ENCODE peak calls at places on chromosomes 1 and 21, in eight cellular contexts. Y is lung, J is heart right ventricle, E is right cardiac atrium, H is colonic mucosa, N is H9, V is upper lobe of right lung, K is GM23248. L is an unnamed sample.

GRCh38 chr1:218633238-218633948 is 288.3 kb downstream of the TGFB2 start:
- DNase-seq in Y (no peak), J (no peak), E (no peak), H (peak; percentile 17), N (peak; percentile 34), V (no peak), K (no peak), L (peak; percentile 70)

GRCh38 chr1:205585835-205586785 is 45.7 kb downstream of the ELK4 start:
- DNase-seq in Y (no peak), J (no peak), E (no peak), H (no peak), N (peak; percentile 31), V (peak; percentile 54), K (no peak), L (no peak)

GRCh38 chr1:234726359-234726836 is 116.4 kb upstream of the IRF2BP2 start:
- DNase-seq in Y (no peak), J (no peak), E (no peak), H (no peak), N (peak; percentile 45), V (no peak), K (no peak), L (peak; percentile 64)

GRCh38 chr1:101733340-101733739 is 263.4 kb downstream of the OLFM3 start:
- DNase-seq in Y (no peak), J (no peak), E (no peak), H (peak; percentile 37), N (no peak), V (no peak), K (no peak), L (no peak)

GRCh38 chr1:17529381-17529780 is 10.1 kb upstream of the ARHGEF10L start:
- DNase-seq in Y (no peak), J (no peak), E (no peak), H (no peak), N (no peak), V (no peak), K (no peak), L (no peak)

GRCh38 chr1:33237579-33237978 is 18.7 kb upstream of the ZNF362 start:
- DNase-seq in Y (no peak), J (no peak), E (no peak), H (no peak), N (no peak), V (no peak), K (no peak), L (no peak)

GRCh38 chr1:13754510-13755103 is 54.6 kb downstream of the PRDM2 start:
- DNase-seq in Y (no peak), J (peak; percentile 14), E (no peak), H (no peak), N (no peak), V (no peak), K (peak; percentile 81), L (no peak)

GRCh38 chr1:74731399-74732052 is 1.3 kb downstream of the CRYZ start:
- DNase-seq in Y (no peak), J (no peak), E (no peak), H (no peak), N (no peak), V (no peak), K (peak; percentile 55), L (no peak)

GRCh38 chr1:196977278-196977677 is at the start of gene CFHR5:
- DNase-seq in Y (no peak), J (no peak), E (no peak), H (no peak), N (no peak), V (no peak), K (no peak), L (no peak)

GRCh38 chr1:56137829-56138505 is 441.4 kb downstream of the PLPP3 start:
- DNase-seq in Y (no peak), J (no peak), E (no peak), H (no peak), N (no peak), V (no peak), K (peak; percentile 49), L (no peak)

GRCh38 chr1:183699643-183700160 is 46.6 kb upstream of the APOBEC4 start:
- DNase-seq in Y (no peak), J (no peak), E (no peak), H (no peak), N (no peak), V (no peak), K (no peak), L (no peak)

GRCh38 chr1:1847061-1847460 is 43.8 kb downstream of the GNB1 start:
- DNase-seq in Y (no peak), J (no peak), E (no peak), H (peak; percentile 44), N (no peak), V (no peak), K (no peak), L (no peak)

GRCh38 chr1:39540504-39541031 is 36.0 kb downstream of the PABPC4 start:
- DNase-seq in Y (peak; percentile 48), J (peak; percentile 67), E (peak; percentile 89), H (no peak), N (no peak), V (peak; percentile 88), K (peak; percentile 29), L (no peak)

GRCh38 chr1:19402031-19402430 is 83.3 kb downstream of the CAPZB start:
- DNase-seq in Y (no peak), J (no peak), E (no peak), H (no peak), N (no peak), V (no peak), K (no peak), L (no peak)

GRCh38 chr1:224499204-224499603 is 64.6 kb upstream of the WDR26 start:
- DNase-seq in Y (no peak), J (no peak), E (no peak), H (no peak), N (no peak), V (no peak), K (peak; percentile 44), L (no peak)

GRCh38 chr1:166693673-166694297 is 145.5 kb upstream of the POGK start:
- DNase-seq in Y (no peak), J (no peak), E (no peak), H (no peak), N (no peak), V (no peak), K (no peak), L (no peak)

GRCh38 chr1:17167783-17168479 is 37.0 kb upstream of the PADI1 start:
- DNase-seq in Y (no peak), J (no peak), E (no peak), H (no peak), N (no peak), V (no peak), K (peak; percentile 94), L (no peak)

GRCh38 chr1:34781844-34782391 is 904 bp downstream of the GJB3 start:
- DNase-seq in Y (no peak), J (no peak), E (no peak), H (peak; percentile 83), N (no peak), V (peak; percentile 52), K (no peak), L (peak; percentile 66)

GRCh38 chr1:18907021-18907913 is 4.9 kb upstream of the ALDH4A1 start:
- DNase-seq in Y (peak; percentile 44), J (peak; percentile 68), E (peak; percentile 82), H (peak; percentile 67), N (peak; percentile 76), V (peak; percentile 77), K (peak; percentile 71), L (peak; percentile 86)

GRCh38 chr1:12469493-12469892 is 148.5 kb downstream of the DHRS3 start:
- DNase-seq in Y (no peak), J (no peak), E (no peak), H (no peak), N (no peak), V (no peak), K (no peak), L (no peak)

GRCh38 chr1:203769505-203770343 is 4.7 kb downstream of the LAX1 start:
- DNase-seq in Y (peak; percentile 75), J (peak; percentile 79), E (peak; percentile 82), H (peak; percentile 86), N (no peak), V (peak; percentile 84), K (peak; percentile 94), L (no peak)

GRCh38 chr1:114455102-114455785 is 55.8 kb downstream of the TRIM33 start:
- DNase-seq in Y (no peak), J (no peak), E (no peak), H (no peak), N (no peak), V (no peak), K (no peak), L (no peak)

DNA sequence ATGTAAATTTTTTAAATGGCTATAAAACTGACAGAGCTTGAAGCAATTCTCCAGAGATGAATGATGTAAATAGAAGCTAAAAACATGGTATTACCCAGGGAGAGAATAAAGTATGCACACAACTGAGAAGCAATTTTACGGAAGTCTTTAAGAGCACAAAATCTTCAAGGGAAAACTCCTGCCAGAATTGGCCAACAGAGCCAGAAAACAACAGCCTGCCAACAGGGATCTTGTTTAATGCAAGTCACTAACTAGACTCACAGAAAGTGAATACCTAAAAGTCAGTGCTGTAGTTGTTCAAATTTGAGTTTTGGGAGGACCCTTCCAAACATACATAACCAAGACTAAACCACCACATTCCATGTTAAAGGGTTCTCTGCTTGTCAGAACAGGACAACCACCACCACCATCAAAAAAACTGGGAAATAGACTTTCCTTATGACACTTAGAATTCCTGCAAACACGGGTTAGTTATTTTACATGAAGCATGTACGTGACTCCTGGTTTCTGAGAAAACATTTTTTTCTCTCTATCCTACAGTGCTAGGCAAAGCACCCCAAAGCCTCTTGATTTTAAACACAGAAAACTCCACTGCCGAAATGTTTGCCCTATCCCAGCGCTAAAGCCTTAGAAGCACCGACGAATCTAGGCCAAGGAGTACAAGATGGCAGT is 1.6 kb downstream of the EPS15 start:
- DNase-seq in Y (no peak), J (no peak), E (no peak), H (peak; percentile 26), N (no peak), V (no peak), K (peak; percentile 60), L (no peak)
- H3K4me1 ChIP-seq in Y (peaks cover 9% of the 10 kb centered on the region), J (peaks cover 45% of the 10 kb centered on the region), E (no peaks in the 10 kb centered on the region), H (peaks cover 20% of the 10 kb centered on the region), N (no peaks in the 10 kb centered on the region), V (peaks cover 44% of the 10 kb centered on the region), K (peaks cover 55% of the 10 kb centered on the region), L (no peaks in the 10 kb centered on the region)

GRCh38 chr21:37829447-37829846 is 86.8 kb downstream of the KCNJ6 start:
- DNase-seq in Y (no peak), J (no peak), E (no peak), H (peak; percentile 76), N (no peak), V (no peak), K (peak; percentile 85), L (no peak)
- H3K27ac ChIP-seq in Y (no peak overlapping the region), J (no peak overlapping the region), E (no peak overlapping the region), H (peak overlapping the region; percentile 67), N (no peak overlapping the region), V (no peak overlapping the region), K (no peak overlapping the region), L (no peak overlapping the region)

GRCh38 chr1:66374148-66374547 is 159.8 kb upstream of the SGIP1 start:
- DNase-seq in Y (no peak), J (no peak), E (no peak), H (no peak), N (no peak), V (no peak), K (no peak), L (no peak)
- H3K4me1 ChIP-seq in Y (peaks cover 30% of the 10 kb centered on the region), J (peaks cover 4% of the 10 kb centered on the region), E (peaks cover 13% of the 10 kb centered on the region), H (no peaks in the 10 kb centered on the region), N (no peaks in the 10 kb centered on the region), V (peaks cover 31% of the 10 kb centered on the region), K (peaks cover 53% of the 10 kb centered on the region), L (no peaks in the 10 kb centered on the region)

DNA sequence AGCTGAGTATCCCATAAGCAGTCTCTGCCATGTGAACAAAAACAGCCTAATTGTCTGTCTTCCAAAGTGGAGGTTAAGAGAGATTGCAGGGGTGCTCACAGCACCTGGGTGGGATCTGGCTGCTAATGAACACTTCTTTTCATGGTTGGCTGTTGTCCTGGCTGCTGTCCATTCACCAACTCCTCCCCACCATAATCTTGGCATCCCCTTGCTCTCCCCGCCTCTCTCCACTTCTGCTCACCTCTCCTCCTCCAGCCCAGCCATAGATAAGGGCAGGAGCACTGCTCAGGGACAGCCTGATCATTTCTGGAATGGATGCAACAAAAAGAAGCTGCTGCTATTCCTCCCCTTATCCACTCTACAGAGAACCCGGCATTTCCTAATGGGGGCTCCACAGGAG is 30.2 kb downstream of the VTCN1 start:
- DNase-seq in Y (no peak), J (no peak), E (no peak), H (no peak), N (no peak), V (no peak), K (no peak), L (no peak)
- H3K27ac ChIP-seq in Y (no peak overlapping the region), J (no peak overlapping the region), E (peak overlapping the region; percentile 27), H (no peak overlapping the region), N (no peak overlapping the region), V (no peak overlapping the region), K (no peak overlapping the region), L (no peak overlapping the region)

L was measured in endodermal cell.